ENCODE peak calls at places on chromosomes 3 and 15, in eight cellular contexts. U is ovary, F is PC-3, O is upper lobe of right lung, B is esophagus muscularis mucosa, Q is GM12865, P is neural progenitor cell, H is astrocyte of the cerebellum. J is an unnamed sample.

GRCh38 chr3:70854108-70854507 is 541.7 kb upstream of the MDFIC2 start:
- DNase-seq in U (no peak), F (no peak), O (no peak), B (no peak), Q (peak), P (peak), H (no peak), J (no peak)

GRCh38 chr15:34987182-34987488 is 952 bp downstream of the ZNF770 start:
- DNase-seq in U (no peak), F (peak), O (no peak), B (no peak), Q (no peak), P (no peak), H (no peak), J (no peak)

GRCh38 chr3:49133226-49133951 is 539 bp upstream of the LAMB2 start:
- DNase-seq in U (peak), F (peak), O (peak), B (peak), Q (no peak), P (peak), H (peak), J (no peak)

GRCh38 chr3:145519598-145520078 is 641.3 kb downstream of the PLOD2 start:
- DNase-seq in U (no peak), F (no peak), O (no peak), B (no peak), Q (no peak), P (no peak), H (no peak), J (no peak)

GRCh38 chr3:8629151-8630021 is 15.2 kb downstream of the SSUH2 start:
- DNase-seq in U (no peak), F (peak), O (peak), B (no peak), Q (peak), P (no peak), H (peak), J (peak)

GRCh38 chr15:57541805-57542504 is 49.7 kb upstream of the MYZAP start:
- DNase-seq in U (peak), F (peak), O (no peak), B (no peak), Q (peak), P (peak), H (peak), J (no peak)

GRCh38 chr15:64157599-64158125 is 5.2 kb downstream of the PPIB start:
- DNase-seq in U (no peak), F (no peak), O (no peak), B (no peak), Q (no peak), P (no peak), H (no peak), J (no peak)

GRCh38 chr3:148970311-148970710 is 21.0 kb upstream of the GYG1 start:
- DNase-seq in U (no peak), F (no peak), O (no peak), B (no peak), Q (no peak), P (no peak), H (no peak), J (no peak)

GRCh38 chr3:133827136-133827535 is 21.5 kb downstream of the SRPRB start:
- DNase-seq in U (no peak), F (no peak), O (no peak), B (peak), Q (no peak), P (no peak), H (no peak), J (no peak)

GRCh38 chr15:67178569-67179210 is 75.8 kb downstream of the AAGAB start:
- DNase-seq in U (peak), F (peak), O (no peak), B (no peak), Q (no peak), P (no peak), H (peak), J (peak)

GRCh38 chr15:89813381-89814111 is 1.1 kb downstream of the ANPEP start:
- DNase-seq in U (no peak), F (no peak), O (no peak), B (no peak), Q (no peak), P (no peak), H (no peak), J (peak)

GRCh38 chr3:36804295-36805055 is 40.1 kb upstream of the DCLK3 start:
- DNase-seq in U (no peak), F (no peak), O (no peak), B (peak), Q (no peak), P (peak), H (no peak), J (no peak)

GRCh38 chr3:45507820-45508317 is 86.7 kb upstream of the LIMD1 start:
- DNase-seq in U (no peak), F (no peak), O (no peak), B (no peak), Q (no peak), P (peak), H (peak), J (no peak)

GRCh38 chr15:83565553-83566159 is 88.3 kb upstream of the ADAMTSL3 start:
- DNase-seq in U (no peak), F (peak), O (no peak), B (no peak), Q (peak), P (peak), H (peak), J (no peak)

GRCh38 chr15:73760330-73760729 is 7.2 kb upstream of the INSYN1 start:
- DNase-seq in U (no peak), F (no peak), O (no peak), B (no peak), Q (no peak), P (no peak), H (no peak), J (no peak)

GRCh38 chr3:113531826-113532697 is at the start of gene SIDT1:
- DNase-seq in U (no peak), F (peak), O (no peak), B (no peak), Q (peak), P (peak), H (no peak), J (no peak)

GRCh38 chr3:119796785-119797184 is 14.9 kb downstream of the NR1I2 start:
- DNase-seq in U (no peak), F (no peak), O (no peak), B (no peak), Q (no peak), P (no peak), H (no peak), J (no peak)

GRCh38 chr15:63832620-63833245 is 1.0 kb downstream of the HERC1 start:
- DNase-seq in U (no peak), F (no peak), O (no peak), B (no peak), Q (peak), P (no peak), H (no peak), J (no peak)

GRCh38 chr15:84588053-84588874 is 12.5 kb upstream of the ZSCAN2 start:
- DNase-seq in U (peak), F (peak), O (peak), B (peak), Q (peak), P (peak), H (peak), J (no peak)

GRCh38 chr3:150736316-150736719 is 26.7 kb downstream of the SIAH2 start:
- DNase-seq in U (no peak), F (no peak), O (no peak), B (no peak), Q (no peak), P (no peak), H (no peak), J (no peak)

GRCh38 chr3:112685435-112685834 is 44.5 kb upstream of the CCDC80 start:
- DNase-seq in U (no peak), F (peak), O (no peak), B (no peak), Q (no peak), P (no peak), H (no peak), J (no peak)

GRCh38 chr15:69141833-69142232 is 18.6 kb upstream of the GLCE start:
- DNase-seq in U (no peak), F (no peak), O (no peak), B (no peak), Q (no peak), P (no peak), H (no peak), J (no peak)

GRCh38 chr3:66437341-66437929 is 63.4 kb downstream of the LRIG1 start:
- DNase-seq in U (no peak), F (no peak), O (no peak), B (no peak), Q (no peak), P (no peak), H (no peak), J (no peak)

GRCh38 chr15:52738311-52738710 is 51.8 kb downstream of the ONECUT1 start:
- DNase-seq in U (no peak), F (no peak), O (no peak), B (no peak), Q (no peak), P (no peak), H (no peak), J (no peak)

GRCh38 chr3:197750396-197750831 is 731 bp downstream of the FYTTD1 start:
- DNase-seq in U (peak), F (peak), O (peak), B (no peak), Q (peak), P (peak), H (peak), J (no peak)

GRCh38 chr3:197752107-197752506 is 2.4 kb downstream of the FYTTD1 start:
- DNase-seq in U (no peak), F (no peak), O (no peak), B (no peak), Q (peak), P (no peak), H (no peak), J (no peak)

GRCh38 chr3:197756704-197757103 is 7.0 kb downstream of the FYTTD1 start:
- DNase-seq in U (no peak), F (no peak), O (no peak), B (no peak), Q (no peak), P (no peak), H (no peak), J (no peak)

GRCh38 chr3:197750863-197751737 is 1.4 kb downstream of the FYTTD1 start:
- DNase-seq in U (peak), F (peak), O (peak), B (no peak), Q (peak), P (peak), H (no peak), J (no peak)

DNA sequence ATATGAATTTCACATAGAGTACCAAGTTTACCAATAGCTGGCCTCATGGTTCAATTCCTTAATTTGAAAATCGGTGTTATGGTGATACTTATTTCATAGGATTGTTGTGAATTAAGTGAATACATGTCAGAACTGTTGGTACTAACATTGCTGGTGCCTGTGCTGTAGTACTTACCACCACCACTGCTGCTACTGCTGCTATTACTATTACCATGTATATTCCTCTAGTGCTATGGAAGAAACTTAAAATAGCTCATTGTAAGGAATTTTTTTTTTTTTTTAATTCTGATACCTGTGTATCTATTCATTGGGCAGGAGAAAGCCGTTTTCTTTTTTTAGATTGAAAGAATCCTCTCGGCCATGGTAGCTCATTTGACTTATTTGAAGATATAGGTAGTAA is 3.6 kb downstream of the FYTTD1 start:
- DNase-seq in U (no peak), F (peak), O (no peak), B (no peak), Q (peak), P (no peak), H (no peak), J (no peak)
- TF ChIP-seq CTCF in U (no peak), F (no peak), O (no peak), B (no peak), Q (peak), P (no peak), H (no peak), J (peak)

GRCh38 chr3:72523409-72524172 is 324.7 kb downstream of the SHQ1 start:
- DNase-seq in U (no peak), F (peak), O (no peak), B (no peak), Q (peak), P (no peak), H (no peak), J (no peak)
- TF ChIP-seq CTCF in U (no peak), F (no peak), O (no peak), B (no peak), Q (no peak), P (no peak), H (no peak), J (no peak)

GRCh38 chr15:29115093-29115991 is 154.3 kb downstream of the NSMCE3 start:
- DNase-seq in U (no peak), F (no peak), O (no peak), B (no peak), Q (no peak), P (peak), H (no peak), J (no peak)
- TF ChIP-seq CTCF in U (no peak), F (peak), O (peak), B (no peak), Q (peak), P (peak), H (peak), J (peak)

GRCh38 chr3:29280675-29281264 is at the start of gene RBMS3:
- DNase-seq in U (peak), F (peak), O (peak), B (peak), Q (peak), P (peak), H (peak), J (peak)
- TF ChIP-seq CTCF in U (peak), F (peak), O (peak), B (peak), Q (peak), P (peak), H (peak), J (peak)

DNA sequence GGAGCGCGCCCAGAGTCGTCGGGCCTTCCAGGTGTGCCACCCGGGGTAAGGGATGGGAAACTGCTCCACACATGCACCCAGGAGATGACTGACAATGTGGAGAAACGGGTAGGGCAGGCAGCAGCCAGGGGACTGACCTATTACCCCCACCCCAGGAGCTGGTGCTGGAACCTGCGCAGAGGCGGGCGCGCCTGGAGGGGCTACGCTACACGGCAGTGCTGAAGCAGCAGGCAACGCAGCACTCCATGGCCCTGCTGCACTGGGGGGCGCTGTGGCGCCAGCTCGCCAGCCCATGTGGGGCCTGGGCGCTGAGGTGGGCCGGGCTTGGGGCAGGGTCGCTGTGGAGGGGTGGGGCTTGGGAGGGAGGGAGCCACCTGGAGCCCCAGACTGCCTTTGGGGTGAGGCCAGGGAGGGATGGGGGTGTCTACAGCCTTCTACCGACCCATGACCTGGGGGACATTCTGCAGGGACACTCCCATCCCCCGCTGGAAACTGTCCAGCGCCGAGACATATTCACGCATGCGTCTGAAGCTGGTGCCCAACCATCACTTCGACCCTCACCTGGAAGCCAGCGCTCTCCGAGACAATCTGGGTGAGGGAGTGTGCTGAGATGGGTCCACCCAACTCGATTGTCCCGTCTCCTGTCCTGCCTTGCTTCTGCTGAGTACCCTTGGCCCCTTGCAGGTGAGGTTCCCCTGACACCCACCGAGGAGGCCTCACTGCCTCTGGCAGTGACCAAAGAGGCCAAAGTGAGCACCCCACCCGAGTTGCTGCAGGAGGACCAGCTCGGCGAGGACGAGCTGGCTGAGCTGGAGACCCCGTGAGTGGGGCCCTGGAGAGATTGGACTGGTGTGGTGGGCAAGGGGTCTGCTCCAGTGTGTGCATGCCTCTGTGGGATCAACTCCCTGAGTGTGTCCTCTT is 23.3 kb downstream of the NBEAL2 start:
- DNase-seq in U (no peak), F (no peak), O (peak), B (no peak), Q (no peak), P (peak), H (no peak), J (peak)
- TF ChIP-seq CTCF in U (no peak), F (no peak), O (no peak), B (no peak), Q (no peak), P (peak), H (no peak), J (peak)

DNA sequence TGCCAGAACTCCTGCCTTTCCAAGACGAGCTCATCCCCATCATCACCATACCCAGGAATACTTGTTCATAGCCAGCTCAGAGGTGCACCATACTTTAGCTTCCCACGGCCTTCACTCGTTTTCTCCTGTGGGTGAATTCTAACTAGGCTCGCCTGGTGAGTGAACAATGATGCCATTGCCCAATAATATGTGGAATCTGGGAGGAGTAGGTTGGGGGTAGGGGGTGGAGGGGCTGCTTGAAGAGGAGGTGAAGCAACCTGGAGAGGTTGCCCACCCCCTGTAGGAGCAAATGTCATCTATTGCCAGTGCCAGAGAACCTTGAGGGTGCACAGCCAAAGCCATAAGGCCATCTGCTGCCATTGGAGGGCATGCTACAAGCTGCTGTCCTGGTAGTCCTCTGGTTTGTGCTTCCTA is 592 bp upstream of the ZNF445 start:
- DNase-seq in U (no peak), F (no peak), O (no peak), B (no peak), Q (no peak), P (no peak), H (no peak), J (no peak)
- TF ChIP-seq CTCF in U (no peak), F (no peak), O (no peak), B (no peak), Q (no peak), P (no peak), H (no peak), J (no peak)

DNA sequence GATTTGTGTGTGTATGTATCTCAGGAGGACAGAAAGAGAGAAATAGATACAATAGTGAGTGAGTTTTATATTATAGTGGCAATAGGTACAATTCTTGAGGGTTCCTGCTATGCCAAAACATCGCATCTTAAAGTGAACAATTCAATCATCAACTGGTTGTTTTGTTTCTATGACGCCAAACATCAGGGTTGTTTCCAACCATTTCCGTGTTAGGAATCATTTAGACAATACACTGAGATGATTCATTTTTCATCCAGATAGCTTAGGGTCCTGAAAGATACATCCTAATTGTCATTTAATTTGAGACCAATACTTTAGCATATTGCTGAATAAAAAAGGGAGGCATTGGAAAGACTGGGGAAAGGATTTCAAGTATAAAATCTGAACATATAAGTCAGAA is 472.2 kb downstream of the MCTP2 start:
- DNase-seq in U (no peak), F (no peak), O (no peak), B (no peak), Q (no peak), P (no peak), H (no peak), J (no peak)
- TF ChIP-seq CTCF in U (no peak), F (no peak), O (no peak), B (no peak), Q (no peak), P (no peak), H (no peak), J (no peak)

GRCh38 chr3:195773956-195774537 is 37.7 kb downstream of the MUC4 start:
- DNase-seq in U (no peak), F (no peak), O (peak), B (no peak), Q (no peak), P (no peak), H (no peak), J (no peak)

GRCh38 chr3:195770081-195770840 is 41.5 kb downstream of the MUC4 start:
- DNase-seq in U (no peak), F (no peak), O (peak), B (no peak), Q (peak), P (no peak), H (no peak), J (no peak)

GRCh38 chr3:195771651-195772300 is 40.0 kb downstream of the MUC4 start:
- DNase-seq in U (no peak), F (no peak), O (peak), B (no peak), Q (no peak), P (peak), H (no peak), J (no peak)

GRCh38 chr3:195777975-195778374 is 33.8 kb downstream of the MUC4 start:
- DNase-seq in U (no peak), F (no peak), O (no peak), B (no peak), Q (no peak), P (no peak), H (no peak), J (no peak)

GRCh38 chr3:195774917-195775316 is 36.8 kb downstream of the MUC4 start:
- DNase-seq in U (no peak), F (peak), O (peak), B (no peak), Q (no peak), P (peak), H (no peak), J (no peak)
- TF ChIP-seq CTCF in U (no peak), F (peak), O (peak), B (peak), Q (peak), P (peak), H (peak), J (peak)

GRCh38 chr3:28916713-28917499 is 364.0 kb upstream of the RBMS3 start:
- DNase-seq in U (peak), F (peak), O (no peak), B (no peak), Q (peak), P (peak), H (peak), J (no peak)
- TF ChIP-seq CTCF in U (peak), F (peak), O (peak), B (peak), Q (peak), P (peak), H (peak), J (peak)

J was measured in chondrocyte.